ENCODE peak calls at places on chromosome 6, in eight cellular contexts. B, K, S, X, O, N, F and T are unnamed samples. For H3K27me3, the result is how much of the 10 kb centered on the place peaks cover.

GRCh38 chr6:170011233-170012142 is 260.1 kb downstream of the ERMARD start:
- DNase-seq in B (peak), F (no peak), O (peak), X (no peak), N (no peak), S (no peak), K (no peak), T (no peak)

GRCh38 chr6:72704979-72705378 is 83.1 kb downstream of the KCNQ5 start:
- DNase-seq in K (no peak), S (no peak), F (no peak), B (no peak), N (no peak), O (no peak), X (no peak), T (no peak)

GRCh38 chr6:48111143-48111506 is at the start of gene PTCHD4:
- DNase-seq in X (peak), F (peak), O (no peak), S (no peak), K (peak), N (no peak), B (peak), T (no peak)

GRCh38 chr6:143884161-143884560 is 19.9 kb downstream of the ZC2HC1B start:
- DNase-seq in S (no peak), K (no peak), O (no peak), B (no peak), X (no peak), F (peak), N (no peak), T (no peak)

GRCh38 chr6:119052292-119052889 is 26.1 kb downstream of the FAM184A start:
- DNase-seq in K (no peak), N (no peak), O (no peak), X (no peak), S (no peak), B (no peak), F (no peak), T (no peak)

GRCh38 chr6:151018035-151018434 is 152.5 kb downstream of the MTHFD1L start:
- DNase-seq in K (no peak), O (no peak), F (peak), S (no peak), N (no peak), B (no peak), X (peak), T (no peak)

GRCh38 chr6:142013286-142013685 is 119.4 kb upstream of the GJE1 start:
- DNase-seq in F (peak), S (no peak), O (no peak), N (no peak), B (no peak), X (peak), K (no peak), T (no peak)

GRCh38 chr6:26250806-26251075 is 114.3 kb upstream of the BTN3A2 start:
- DNase-seq in O (no peak), K (no peak), X (no peak), S (no peak), N (no peak), B (no peak), F (peak), T (no peak)

GRCh38 chr6:129500958-129501381 is 209.0 kb downstream of the ARHGAP18 start:
- DNase-seq in K (no peak), N (no peak), O (no peak), S (no peak), F (peak), X (peak), B (no peak), T (no peak)

GRCh38 chr6:139296927-139297326 is 5.1 kb upstream of the TXLNB start:
- DNase-seq in N (no peak), B (no peak), K (no peak), O (no peak), S (no peak), F (peak), X (no peak), T (no peak)

GRCh38 chr6:123380257-123380656 is 256.5 kb downstream of the TRDN start:
- DNase-seq in O (no peak), K (no peak), F (no peak), S (no peak), X (no peak), B (no peak), N (no peak), T (no peak)

GRCh38 chr6:155970878-155971702 is 515.5 kb upstream of the NOX3 start:
- DNase-seq in X (no peak), S (no peak), N (no peak), O (no peak), F (no peak), K (no peak), B (no peak), T (no peak)

GRCh38 chr6:84103029-84103428 is 69.5 kb downstream of the MRAP2 start:
- DNase-seq in F (peak), S (no peak), N (no peak), O (no peak), X (no peak), K (no peak), B (no peak), T (no peak)

GRCh38 chr6:104684911-104685415 is 174.8 kb downstream of the HACE1 start:
- DNase-seq in B (no peak), X (no peak), S (no peak), K (no peak), F (no peak), N (no peak), O (no peak), T (no peak)

GRCh38 chr6:106141441-106142237 is 55.5 kb downstream of the PRDM1 start:
- DNase-seq in X (no peak), F (no peak), B (no peak), S (no peak), K (no peak), N (no peak), O (no peak), T (no peak)

GRCh38 chr6:52410979-52411378 is 9.2 kb upstream of the EFHC1 start:
- DNase-seq in O (no peak), F (peak), B (no peak), X (no peak), K (no peak), S (no peak), N (no peak), T (no peak)

GRCh38 chr6:13538084-13538483 is 36.3 kb upstream of the SIRT5 start:
- DNase-seq in B (no peak), N (no peak), K (no peak), F (peak), X (peak), O (no peak), S (no peak), T (no peak)

DNA sequence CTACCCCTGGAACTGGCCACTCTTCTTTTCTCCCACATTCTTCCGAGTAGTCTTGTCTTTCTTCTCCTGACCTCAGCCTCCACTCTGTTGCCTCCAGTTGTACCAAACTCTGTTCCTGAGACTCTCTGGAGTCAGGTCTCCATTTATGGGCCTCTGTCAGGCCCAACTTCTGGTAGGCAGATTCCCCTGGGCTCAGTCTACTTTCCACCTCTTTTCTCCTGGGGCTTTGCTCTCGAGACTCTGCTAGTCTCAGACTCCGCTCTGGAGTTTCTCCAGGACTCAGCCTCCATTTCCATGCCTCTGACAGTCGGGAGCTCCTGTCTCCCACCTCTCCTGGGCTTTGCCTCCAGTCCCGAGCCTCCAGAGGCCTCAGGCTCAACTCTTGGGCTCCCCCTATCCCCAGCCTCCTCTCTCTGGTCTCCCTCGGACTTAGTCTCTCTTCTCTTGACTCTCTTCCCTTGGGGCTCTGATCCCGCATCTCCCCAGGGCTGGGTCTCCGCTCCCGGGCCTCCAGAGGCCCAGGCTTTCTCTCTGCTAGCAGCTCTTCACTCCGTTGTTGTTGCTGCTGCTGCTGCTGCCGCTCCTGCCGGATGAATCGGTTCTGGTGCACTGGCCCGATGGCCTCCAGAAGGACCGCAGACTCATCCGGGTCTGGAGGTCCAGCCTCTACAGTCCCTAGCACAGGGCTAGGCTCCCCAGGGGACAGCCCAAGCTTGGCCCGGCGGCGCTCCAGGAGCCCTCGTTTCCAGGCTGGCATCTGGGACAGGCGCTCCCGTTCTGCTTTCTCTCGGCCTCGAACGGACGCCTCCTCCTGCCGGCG is 1.1 kb downstream of the PPP1R18 start:
- DNase-seq in X (no peak), K (no peak), F (no peak), O (no peak), B (no peak), S (no peak), N (no peak), T (no peak)
- TF ChIP-seq POLR2A in X (no peak), K (no peak), F (no peak), O (no peak), B (no peak), S (no peak), N (no peak), T (no peak)

GRCh38 chr6:40585218-40585617 is 1.9 kb downstream of the LRFN2 start:
- DNase-seq in B (no peak), F (no peak), O (no peak), S (no peak), N (no peak), K (no peak), X (no peak), T (no peak)
- H3K27me3 ChIP-seq in B (half or more), F (under half), O (under half), S (under half), N (half or more), K (under half), X (under half), T (under half)

GRCh38 chr6:157893238-157893637 is 70.2 kb downstream of the SNX9 start:
- DNase-seq in O (no peak), X (no peak), N (no peak), K (no peak), B (no peak), F (no peak), S (no peak), T (no peak)
- TF ChIP-seq POLR2A in O (no peak), X (no peak), N (no peak), K (no peak), B (no peak), F (no peak), S (no peak), T (no peak)

GRCh38 chr6:99605074-99605726 is 1.4 kb upstream of the PRDM13 start:
- DNase-seq in B (no peak), S (no peak), F (no peak), X (no peak), N (no peak), O (no peak), K (no peak), T (no peak)
- H3K27me3 ChIP-seq in B (half or more), S (half or more), F (half or more), X (under half), N (half or more), O (under half), K (under half), T (half or more)

GRCh38 chr6:159777240-159777904 is 12.0 kb downstream of the TCP1 start:
- DNase-seq in N (no peak), X (no peak), S (no peak), K (no peak), F (no peak), O (no peak), B (no peak), T (no peak)
- TF ChIP-seq POLR2A in N (no peak), X (no peak), S (no peak), K (no peak), F (no peak), O (no peak), B (no peak), T (no peak)

GRCh38 chr6:125312950-125313349 is 11.2 kb upstream of the HDDC2 start:
- DNase-seq in N (no peak), S (no peak), X (no peak), O (no peak), K (no peak), B (no peak), F (no peak), T (no peak)
- H3K27me3 ChIP-seq in N (under half), S (under half), X (under half), O (under half), K (under half), B (under half), F (under half), T (under half)

GRCh38 chr6:87701676-87702588 is at the start of gene AKIRIN2:
- DNase-seq in S (peak), K (peak), X (peak), B (peak), O (peak), F (peak), N (peak), T (peak)
- TF ChIP-seq POLR2A in S (peak), K (peak), X (peak), B (peak), O (peak), F (peak), N (peak), T (peak)